ENCODE peak calls at places on chromosomes 1 and 21, in four cellular contexts. A, X, B and D are unnamed samples.

GRCh38 chr1:196877964-196878363 is 9.9 kb upstream of the CFHR4 start:
- DNase-seq in A (no peak), X (peak), B (no peak), D (peak)

GRCh38 chr1:162175393-162175792 is 105.9 kb downstream of the NOS1AP start:
- DNase-seq in A (no peak), X (no peak), B (no peak), D (peak)

GRCh38 chr1:207873055-207873890 is 37.7 kb downstream of the CD34 start:
- DNase-seq in A (no peak), X (no peak), B (no peak), D (no peak)

GRCh38 chr1:39204441-39205081 is at the start of gene MACF1:
- DNase-seq in A (peak), X (peak), B (peak), D (peak)

GRCh38 chr1:19877821-19878636 is 4.2 kb upstream of the OTUD3 start:
- DNase-seq in A (no peak), X (no peak), B (no peak), D (no peak)

GRCh38 chr1:11042065-11042464 is 5.0 kb downstream of the MASP2 start:
- DNase-seq in A (no peak), X (no peak), B (no peak), D (no peak)

GRCh38 chr1:180182721-180183311 is 28.1 kb downstream of the QSOX1 start:
- DNase-seq in A (no peak), X (no peak), B (no peak), D (no peak)

GRCh38 chr1:165287781-165288180 is 68.7 kb downstream of the LMX1A start:
- DNase-seq in A (no peak), X (no peak), B (no peak), D (no peak)

GRCh38 chr1:182795563-182796228 is 6.1 kb downstream of the NPL start:
- DNase-seq in A (no peak), X (no peak), B (no peak), D (peak)

GRCh38 chr1:166169182-166169581 is 2.4 kb upstream of the FAM78B start:
- DNase-seq in A (no peak), X (no peak), B (no peak), D (no peak)

GRCh38 chr1:214708321-214708960 is 105.4 kb downstream of the CENPF start:
- DNase-seq in A (no peak), X (peak), B (peak), D (no peak)

GRCh38 chr1:38194486-38194885 is 147.9 kb upstream of the POU3F1 start:
- DNase-seq in A (no peak), X (no peak), B (no peak), D (no peak)

GRCh38 chr1:206050655-206051235 is 2.2 kb upstream of the RHEX start:
- DNase-seq in A (no peak), X (peak), B (peak), D (peak)

GRCh38 chr1:81681570-81681969 is 119.2 kb upstream of the ADGRL2 start:
- DNase-seq in A (no peak), X (peak), B (peak), D (peak)

GRCh38 chr1:154306151-154306550 is 14.7 kb upstream of the AQP10 start:
- DNase-seq in A (no peak), X (peak), B (no peak), D (peak)

GRCh38 chr21:45555557-45556301 is 13.5 kb upstream of the SLC19A1 start:
- DNase-seq in A (peak), X (peak), B (peak), D (peak)

GRCh38 chr1:110341872-110342331 is 2.7 kb downstream of the RBM15 start:
- DNase-seq in A (no peak), X (no peak), B (no peak), D (no peak)

GRCh38 chr1:11882814-11883538 is 24.2 kb upstream of the NPPB start:
- DNase-seq in A (no peak), X (no peak), B (no peak), D (no peak)

GRCh38 chr1:230385930-230386329 is 40.2 kb downstream of the PGBD5 start:
- DNase-seq in A (no peak), X (no peak), B (no peak), D (no peak)

GRCh38 chr21:36104306-36105300 is 30.3 kb upstream of the CBR3 start:
- DNase-seq in A (no peak), X (peak), B (peak), D (peak)

GRCh38 chr1:171913385-171913784 is 72.1 kb downstream of the DNM3 start:
- DNase-seq in A (no peak), X (no peak), B (peak), D (no peak)

GRCh38 chr1:9691108-9691445 is 39.5 kb downstream of the PIK3CD start:
- DNase-seq in A (no peak), X (peak), B (peak), D (no peak)

GRCh38 chr1:1551524-1552262 is 11.3 kb upstream of the TMEM240 start:
- DNase-seq in A (no peak), X (no peak), B (no peak), D (no peak)

GRCh38 chr1:108041360-108042143 is 76.6 kb upstream of the VAV3 start:
- DNase-seq in A (no peak), X (no peak), B (no peak), D (no peak)

GRCh38 chr1:86778510-86779218 is 74.3 kb downstream of the SH3GLB1 start:
- DNase-seq in A (no peak), X (peak), B (peak), D (peak)

GRCh38 chr1:32817159-32817814 is at the start of the genes S100PBP and YARS1:
- DNase-seq in A (peak), X (peak), B (peak), D (peak)

GRCh38 chr1:210754931-210755670 is 378.8 kb downstream of the KCNH1 start:
- DNase-seq in A (no peak), X (no peak), B (peak), D (no peak)

GRCh38 chr1:94246692-94247145 is 9.3 kb upstream of the ARHGAP29 start:
- DNase-seq in A (no peak), X (no peak), B (peak), D (no peak)

GRCh38 chr21:16218682-16219343 is 489.0 kb downstream of the USP25 start:
- DNase-seq in A (no peak), X (no peak), B (no peak), D (no peak)

GRCh38 chr1:81379430-81379829 is 421.3 kb upstream of the ADGRL2 start:
- DNase-seq in A (no peak), X (no peak), B (no peak), D (no peak)

GRCh38 chr21:25370311-25370744 is 237.0 kb downstream of the MRPL39 start:
- DNase-seq in A (no peak), X (peak), B (peak), D (peak)

GRCh38 chr1:18682375-18682774 is 51.7 kb downstream of the PAX7 start:
- DNase-seq in A (no peak), X (no peak), B (no peak), D (no peak)

GRCh38 chr1:151475175-151475574 is 15.9 kb upstream of the POGZ start:
- DNase-seq in A (no peak), X (peak), B (no peak), D (no peak)

GRCh38 chr1:101284021-101284420 is 47.2 kb downstream of the S1PR1 start:
- DNase-seq in A (no peak), X (no peak), B (no peak), D (no peak)

GRCh38 chr1:198449727-198450433 is 90.6 kb downstream of the ATP6V1G3 start:
- DNase-seq in A (no peak), X (peak), B (peak), D (peak)

GRCh38 chr1:158286966-158287365 is 2.8 kb upstream of the CD1C start:
- DNase-seq in A (no peak), X (no peak), B (no peak), D (no peak)
- H3K4me3 ChIP-seq in A (no peak), X (no peak), B (no peak), D (no peak)

DNA sequence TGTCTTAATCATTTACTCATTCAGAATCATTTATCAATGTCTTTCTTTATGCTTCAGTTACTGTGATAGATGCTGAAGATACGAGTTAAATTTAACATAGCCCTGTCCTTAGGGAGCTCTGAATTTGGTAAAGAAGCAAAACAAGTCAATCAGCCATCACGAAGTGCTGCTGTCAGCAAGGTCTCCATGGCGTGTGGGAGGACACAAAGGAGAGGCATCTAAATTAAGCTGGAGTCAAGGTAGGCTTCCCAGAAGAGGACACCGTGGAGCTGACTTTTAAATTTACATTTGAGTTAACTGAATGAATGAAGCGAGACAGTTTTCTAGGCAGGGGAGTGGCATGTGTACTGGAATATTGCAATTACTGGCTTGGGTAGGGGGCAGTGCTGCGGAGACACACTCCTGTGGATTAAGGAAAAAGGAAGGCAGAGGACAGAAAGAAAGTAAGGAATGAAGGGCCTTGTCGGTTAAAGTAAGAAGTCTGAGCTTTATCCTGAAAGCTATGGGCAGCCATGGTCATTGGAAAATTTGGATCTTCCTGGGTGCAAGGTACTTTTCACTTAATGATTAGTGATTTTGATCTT is 41.3 kb upstream of the C1orf87 start:
- DNase-seq in A (no peak), X (no peak), B (no peak), D (no peak)
- TF ChIP-seq CTCF in A (no peak), X (no peak), B (no peak), D (no peak)

DNA sequence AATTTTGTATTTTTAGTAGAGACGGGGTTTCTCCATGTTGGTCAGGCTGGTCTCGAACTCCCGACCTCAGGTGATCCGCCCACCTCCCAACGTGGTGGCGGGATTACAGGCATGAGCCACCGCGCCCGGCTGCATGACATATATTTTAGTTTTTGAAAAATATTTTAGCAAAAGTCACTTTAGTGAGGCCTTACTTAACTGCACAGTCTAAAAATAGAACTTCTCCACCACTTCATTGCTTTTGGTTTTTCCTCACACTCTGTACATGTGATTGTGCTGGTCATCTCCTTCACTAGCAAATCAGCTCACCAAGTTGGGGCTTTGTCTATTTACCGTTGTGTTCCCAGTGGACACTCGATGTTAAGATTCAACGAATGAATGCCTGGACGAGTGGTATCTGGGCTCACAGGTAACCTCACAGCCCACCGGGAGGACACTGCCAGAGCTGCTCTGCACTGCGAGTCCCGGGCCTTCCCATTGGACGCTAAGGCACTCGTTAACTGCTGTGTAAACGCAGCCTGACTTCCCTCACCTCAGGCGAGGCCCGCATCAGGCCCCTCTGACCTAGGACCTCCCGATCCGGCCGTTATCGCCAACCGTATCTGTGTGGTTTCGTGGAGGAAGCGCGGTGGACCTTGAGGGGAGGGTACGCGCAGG is 14.0 kb upstream of the ZNF692 start:
- DNase-seq in A (peak), X (peak), B (peak), D (peak)
- H3K4me3 ChIP-seq in A (peak), X (peak), B (peak), D (peak)

GRCh38 chr1:186887198-186887597 is 58.4 kb downstream of the PLA2G4A start:
- DNase-seq in A (no peak), X (no peak), B (no peak), D (no peak)
- TF ChIP-seq CTCF in A (no peak), X (no peak), B (no peak), D (no peak)

GRCh38 chr1:6011946-6012258 is 19.7 kb upstream of the NPHP4 start:
- DNase-seq in A (no peak), X (no peak), B (no peak), D (no peak)

GRCh38 chr1:6014130-6014999 is 22.1 kb upstream of the NPHP4 start:
- DNase-seq in A (no peak), X (no peak), B (no peak), D (no peak)

GRCh38 chr1:6011161-6011945 is 19.1 kb upstream of the NPHP4 start:
- DNase-seq in A (no peak), X (no peak), B (no peak), D (no peak)

GRCh38 chr1:6012529-6013318 is 20.5 kb upstream of the NPHP4 start:
- DNase-seq in A (no peak), X (no peak), B (no peak), D (no peak)

GRCh38 chr1:6013491-6013890 is 21.3 kb upstream of the NPHP4 start:
- DNase-seq in A (no peak), X (no peak), B (no peak), D (no peak)
- H3K4me3 ChIP-seq in A (no peak), X (no peak), B (no peak), D (no peak)

GRCh38 chr1:73673980-73674379 is 524.0 kb downstream of the LRRIQ3 start:
- DNase-seq in A (no peak), X (no peak), B (no peak), D (no peak)

GRCh38 chr1:73671530-73671929 is 526.4 kb downstream of the LRRIQ3 start:
- DNase-seq in A (no peak), X (no peak), B (no peak), D (no peak)

GRCh38 chr1:73674945-73675561 is 522.9 kb downstream of the LRRIQ3 start:
- DNase-seq in A (no peak), X (no peak), B (peak), D (peak)
- TF ChIP-seq CTCF in A (no peak), X (peak), B (peak), D (peak)

GRCh38 chr1:220689696-220690095 is 467 bp upstream of the C1orf115 start:
- DNase-seq in A (no peak), X (no peak), B (no peak), D (no peak)
- H3K4me3 ChIP-seq in A (peak), X (peak), B (peak), D (peak)

GRCh38 chr1:67704351-67704750 is 19.4 kb downstream of the GADD45A start:
- DNase-seq in A (no peak), X (no peak), B (no peak), D (no peak)

GRCh38 chr1:67696708-67697107 is 11.7 kb downstream of the GADD45A start:
- DNase-seq in A (no peak), X (no peak), B (no peak), D (no peak)

GRCh38 chr1:67700220-67700619 is 15.2 kb downstream of the GADD45A start:
- DNase-seq in A (no peak), X (no peak), B (peak), D (no peak)

GRCh38 chr1:67701876-67702275 is 16.9 kb downstream of the GADD45A start:
- DNase-seq in A (no peak), X (no peak), B (no peak), D (no peak)

GRCh38 chr1:67700692-67701410 is 15.8 kb downstream of the GADD45A start:
- DNase-seq in A (no peak), X (peak), B (peak), D (peak)
- TF ChIP-seq CTCF in A (no peak), X (peak), B (peak), D (peak)